ENCODE peak calls at places on chromosomes 11 and 22, in six cellular contexts. J is GM12892, K is K562, O is SK-N-SH, N is HepG2, B is GM12878. D is an unnamed sample.

GRCh38 chr22:21791635-21792625 is 56.3 kb upstream of the YPEL1 start:
- DNase-seq in J (no peak), K (peak; percentile 99), O (no peak), N (no peak), B (peak; percentile 62), D (no peak)

GRCh38 chr22:33539902-33540751 is 380.1 kb downstream of the LARGE1 start:
- DNase-seq in J (no peak), K (no peak), O (no peak), N (peak; percentile 100), B (no peak), D (no peak)

GRCh38 chr22:44676441-44677298 is 25.3 kb upstream of the PRR5 start:
- DNase-seq in J (no peak), K (peak; percentile 94), O (peak; percentile 65), N (peak; percentile 89), B (no peak), D (no peak)

GRCh38 chr11:12581923-12582322 is 92.3 kb upstream of the TEAD1 start:
- DNase-seq in J (no peak), K (peak; percentile 69), O (no peak), N (no peak), B (no peak), D (no peak)

GRCh38 chr11:80297808-80298460 is 857.1 kb upstream of the TENM4 start:
- DNase-seq in J (no peak), K (no peak), O (no peak), N (no peak), B (no peak), D (no peak)

GRCh38 chr22:23305922-23306374 is 125.6 kb downstream of the BCR start:
- DNase-seq in J (no peak), K (no peak), O (peak; percentile 75), N (no peak), B (no peak), D (no peak)

GRCh38 chr11:7605544-7605943 is 67.8 kb downstream of the CYB5R2 start:
- DNase-seq in J (no peak), K (peak; percentile 6), O (no peak), N (peak; percentile 74), B (no peak), D (no peak)

GRCh38 chr22:42321908-42322561 is 51.6 kb upstream of the TCF20 start:
- DNase-seq in J (no peak), K (no peak), O (no peak), N (no peak), B (no peak), D (no peak)

GRCh38 chr11:80593981-80594380 is 1153.2 kb upstream of the TENM4 start:
- DNase-seq in J (no peak), K (no peak), O (no peak), N (peak; percentile 28), B (no peak), D (no peak)

GRCh38 chr11:95305726-95306522 is 74.9 kb upstream of the SESN3 start:
- DNase-seq in J (no peak), K (no peak), O (no peak), N (no peak), B (no peak), D (no peak)

GRCh38 chr22:23193420-23193819 is 13.1 kb downstream of the BCR start:
- DNase-seq in J (no peak), K (no peak), O (no peak), N (no peak), B (no peak), D (no peak)

GRCh38 chr11:12845739-12846358 is 163.3 kb upstream of the RASSF10 start:
- DNase-seq in J (no peak), K (peak; percentile 71), O (peak; percentile 70), N (peak; percentile 98), B (no peak), D (no peak)

GRCh38 chr11:71139516-71140205 is 112.7 kb downstream of the SHANK2 start:
- DNase-seq in J (no peak), K (no peak), O (no peak), N (peak; percentile 9), B (no peak), D (no peak)

GRCh38 chr11:19987243-19987870 is 172.9 kb downstream of the DBX1 start:
- DNase-seq in J (no peak), K (peak; percentile 34), O (no peak), N (no peak), B (no peak), D (no peak)

GRCh38 chr22:46896568-46897245 is 134.3 kb downstream of the TBC1D22A start:
- DNase-seq in J (no peak), K (no peak), O (no peak), N (no peak), B (no peak), D (no peak)

GRCh38 chr11:64762916-64763803 is 3.4 kb upstream of the PYGM start:
- DNase-seq in J (no peak), K (no peak), O (peak; percentile 20), N (no peak), B (no peak), D (peak; percentile 13)

GRCh38 chr11:35658028-35658948 is 4.3 kb upstream of the TRIM44 start:
- DNase-seq in J (no peak), K (no peak), O (no peak), N (no peak), B (no peak), D (no peak)

GRCh38 chr11:134034496-134035381 is 34.1 kb upstream of the JAM3 start:
- DNase-seq in J (no peak), K (no peak), O (no peak), N (no peak), B (no peak), D (no peak)

GRCh38 chr11:83087035-83087434 is 15.3 kb upstream of the RAB30 start:
- DNase-seq in J (no peak), K (no peak), O (no peak), N (peak; percentile 39), B (no peak), D (no peak)

GRCh38 chr11:82631722-82632630 is 101.7 kb downstream of the FAM181B start:
- DNase-seq in J (no peak), K (no peak), O (no peak), N (no peak), B (peak; percentile 27), D (no peak)

GRCh38 chr11:126282742-126283591 is at the start of gene TIRAP:
- DNase-seq in J (peak; percentile 62), K (peak; percentile 65), O (peak; percentile 90), N (peak; percentile 43), B (no peak), D (peak; percentile 62)

GRCh38 chr11:65487467-65488272 is 11.2 kb upstream of the MALAT1 start:
- DNase-seq in J (no peak), K (peak; percentile 93), O (peak; percentile 90), N (peak; percentile 99), B (no peak), D (no peak)

GRCh38 chr11:69842746-69843528 is 23.7 kb upstream of the FGF3 start:
- DNase-seq in J (no peak), K (no peak), O (no peak), N (no peak), B (no peak), D (no peak)

GRCh38 chr22:37538590-37539357 is 19.6 kb upstream of the CARD10 start:
- DNase-seq in J (peak; percentile 90), K (peak; percentile 90), O (peak; percentile 93), N (peak; percentile 88), B (peak; percentile 80), D (peak; percentile 88)

GRCh38 chr11:76347391-76347790 is 33.5 kb downstream of the THAP12 start:
- DNase-seq in J (no peak), K (no peak), O (no peak), N (no peak), B (no peak), D (no peak)

GRCh38 chr11:7597620-7598019 is 75.7 kb downstream of the CYB5R2 start:
- DNase-seq in J (no peak), K (no peak), O (no peak), N (no peak), B (no peak), D (no peak)

GRCh38 chr11:131666617-131667016 is 296.2 kb downstream of the NTM start:
- DNase-seq in J (no peak), K (no peak), O (no peak), N (no peak), B (no peak), D (no peak)

GRCh38 chr11:90229791-90230190 is 6.9 kb upstream of the CHORDC1 start:
- DNase-seq in J (no peak), K (no peak), O (no peak), N (no peak), B (no peak), D (no peak)

DNA sequence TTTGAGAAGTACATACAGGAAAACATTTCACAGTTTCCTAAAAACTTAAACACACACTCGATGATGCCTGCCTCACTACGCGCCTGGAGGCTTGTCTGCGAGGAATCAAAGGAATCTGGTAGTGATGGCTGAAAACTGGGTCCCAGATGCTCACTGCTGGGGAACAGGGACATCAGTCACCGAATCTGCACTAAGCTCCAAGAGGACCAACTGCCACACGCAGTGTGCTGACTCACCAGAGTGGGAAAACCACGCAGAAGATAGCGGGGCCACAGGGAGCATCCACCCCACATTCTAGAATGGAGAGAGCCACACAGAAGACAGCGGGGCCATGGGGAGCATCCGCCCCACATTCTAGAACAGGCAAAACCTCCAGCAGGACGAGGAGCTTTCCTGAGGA is 24.3 kb upstream of the MOB2 start:
- DNase-seq in J (no peak), K (no peak), O (no peak), N (no peak), B (no peak), D (no peak)
- TF ChIP-seq TAF1 in J (no peak), K (no peak), O (no peak), N (no peak), B (no peak), D (no peak)

GRCh38 chr22:49209452-49210195 is 618.0 kb downstream of the BRD1 start:
- DNase-seq in J (no peak), K (no peak), O (peak; percentile 54), N (peak; percentile 78), B (no peak), D (no peak)
- TF ChIP-seq TAF1 in J (no peak), K (no peak), O (no peak), N (no peak), B (no peak), D (no peak)

DNA sequence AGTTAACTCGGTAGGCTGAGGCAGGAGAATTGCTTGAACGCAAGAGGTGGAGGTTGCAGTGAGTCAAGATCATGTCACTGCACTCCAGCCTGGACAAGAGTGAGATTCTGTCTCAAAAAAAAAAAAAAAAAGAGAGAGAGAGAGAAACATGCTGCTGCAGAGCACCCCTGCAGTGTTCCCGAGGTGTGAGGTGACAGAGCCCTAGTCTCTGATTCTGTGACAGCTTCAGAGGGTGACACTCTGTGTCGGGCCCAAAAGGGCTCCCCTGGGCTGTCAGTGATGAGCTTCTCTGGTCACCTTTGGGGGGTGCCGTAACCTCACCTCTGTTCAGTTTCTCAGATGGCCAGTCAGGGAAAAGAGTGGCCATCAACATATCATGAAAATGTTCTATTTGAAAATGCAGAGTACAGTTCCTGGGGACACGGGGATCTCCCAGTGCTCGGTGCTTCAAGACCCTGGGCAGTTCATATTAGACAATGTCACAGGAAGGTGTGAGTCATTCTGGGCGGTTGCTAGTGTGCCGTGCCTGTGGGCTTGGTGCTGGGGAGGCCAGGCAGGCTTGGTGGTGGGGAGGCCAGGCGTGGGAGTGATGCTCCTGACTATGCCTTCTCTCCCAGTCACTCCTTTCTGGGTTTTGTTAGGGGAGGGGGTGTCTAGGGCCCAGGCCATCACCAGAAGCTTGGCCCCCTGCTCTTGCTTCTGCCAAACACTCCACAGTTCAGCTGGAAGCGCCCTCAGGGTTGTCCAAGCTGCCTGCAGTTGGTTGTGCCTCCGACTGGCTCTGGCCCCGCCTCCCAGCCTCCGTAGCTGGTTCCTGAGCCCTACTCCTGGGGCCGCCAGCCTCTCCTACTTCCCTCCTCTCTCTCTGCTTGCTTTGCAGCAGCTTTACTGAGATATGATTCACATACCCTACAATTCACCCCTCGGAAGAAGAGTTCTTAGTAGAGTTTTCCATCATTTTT is 52.5 kb upstream of the CLDN5 start:
- DNase-seq in J (peak; percentile 58), K (peak; percentile 83), O (peak; percentile 54), N (no peak), B (no peak), D (peak; percentile 50)
- TF ChIP-seq TAF1 in J (no peak), K (no peak), O (no peak), N (no peak), B (no peak), D (no peak)

GRCh38 chr11:43697679-43698078 is 17.1 kb downstream of the HSD17B12 start:
- DNase-seq in J (no peak), K (peak; percentile 52), O (no peak), N (no peak), B (no peak), D (no peak)
- TF ChIP-seq TAF1 in J (no peak), K (no peak), O (no peak), N (no peak), B (no peak), D (no peak)

D was measured in GM12891.